ENCODE peak calls at places on chromosomes 12 and 14, in six cellular contexts. One of them, this sample, is unnamed.

GRCh38 chr14:101196795-101197590 is 293.5 kb upstream of the RTL1 start:
- DNase-seq in HepG2: no peak
- DNase-seq in WTC11: peak
- DNase-seq in GM12878: no peak
- DNase-seq in H1: no peak
- DNase-seq in K562: peak
- DNase-seq in this sample: peak

GRCh38 chr12:5246196-5246595 is 185.7 kb upstream of the NTF3 start:
- DNase-seq in HepG2: no peak
- DNase-seq in GM12878: no peak
- DNase-seq in H1: peak
- DNase-seq in K562: no peak
- DNase-seq in WTC11: peak
- DNase-seq in this sample: peak

GRCh38 chr12:100229036-100229635 is 28.5 kb downstream of the ACTR6 start:
- DNase-seq in H1: no peak
- DNase-seq in K562: peak
- DNase-seq in HepG2: peak
- DNase-seq in GM12878: peak
- DNase-seq in WTC11: no peak
- DNase-seq in this sample: peak

GRCh38 chr14:22388669-22389625 is 200.1 kb downstream of the DAD1 start:
- DNase-seq in WTC11: no peak
- DNase-seq in K562: no peak
- DNase-seq in HepG2: peak
- DNase-seq in GM12878: no peak
- DNase-seq in H1: no peak
- DNase-seq in this sample: no peak

GRCh38 chr12:89038831-89039509 is 313.3 kb downstream of the DUSP6 start:
- DNase-seq in K562: no peak
- DNase-seq in HepG2: no peak
- DNase-seq in H1: no peak
- DNase-seq in GM12878: no peak
- DNase-seq in WTC11: no peak
- DNase-seq in this sample: no peak

GRCh38 chr14:48723841-48724495 is 862.2 kb downstream of the RPS29 start:
- DNase-seq in HepG2: no peak
- DNase-seq in K562: no peak
- DNase-seq in GM12878: no peak
- DNase-seq in WTC11: no peak
- DNase-seq in H1: no peak
- DNase-seq in this sample: no peak

GRCh38 chr14:88961214-88961613 is 136.8 kb downstream of the TTC8 start:
- DNase-seq in WTC11: no peak
- DNase-seq in H1: no peak
- DNase-seq in K562: no peak
- DNase-seq in GM12878: no peak
- DNase-seq in HepG2: no peak
- DNase-seq in this sample: no peak

GRCh38 chr12:76375470-76375869 is 27.3 kb upstream of the BBS10 start:
- DNase-seq in K562: no peak
- DNase-seq in WTC11: no peak
- DNase-seq in GM12878: no peak
- DNase-seq in HepG2: peak
- DNase-seq in H1: no peak
- DNase-seq in this sample: no peak

GRCh38 chr14:95220663-95221231 is 63.4 kb upstream of the DICER1 start:
- DNase-seq in HepG2: no peak
- DNase-seq in K562: no peak
- DNase-seq in WTC11: no peak
- DNase-seq in GM12878: no peak
- DNase-seq in H1: no peak
- DNase-seq in this sample: peak

GRCh38 chr14:90523544-90523943 is 126.7 kb downstream of the CALM1 start:
- DNase-seq in WTC11: no peak
- DNase-seq in H1: no peak
- DNase-seq in GM12878: no peak
- DNase-seq in HepG2: no peak
- DNase-seq in K562: no peak
- DNase-seq in this sample: no peak

GRCh38 chr14:75040959-75041358 is 10.3 kb downstream of the MLH3 start:
- DNase-seq in WTC11: no peak
- DNase-seq in K562: no peak
- DNase-seq in GM12878: no peak
- DNase-seq in H1: no peak
- DNase-seq in HepG2: no peak
- DNase-seq in this sample: no peak

GRCh38 chr14:95690815-95691214 is 4.6 kb downstream of the TCL1B start:
- DNase-seq in H1: no peak
- DNase-seq in GM12878: no peak
- DNase-seq in K562: no peak
- DNase-seq in HepG2: no peak
- DNase-seq in WTC11: no peak
- DNase-seq in this sample: no peak

GRCh38 chr12:42910656-42911055 is 321.1 kb upstream of the PRICKLE1 start:
- DNase-seq in K562: no peak
- DNase-seq in HepG2: no peak
- DNase-seq in H1: no peak
- DNase-seq in GM12878: no peak
- DNase-seq in WTC11: no peak
- DNase-seq in this sample: no peak
- TF ChIP-seq CREB1 in K562: no peak
- TF ChIP-seq CREB1 in HepG2: no peak
- TF ChIP-seq CREB1 in H1: no peak
- TF ChIP-seq CREB1 in GM12878: no peak
- TF ChIP-seq CREB1 in WTC11: no peak
- TF ChIP-seq CREB1 in this sample: no peak

GRCh38 chr14:36604757-36605505 is 22.5 kb upstream of the NKX2-8 start:
- DNase-seq in GM12878: no peak
- DNase-seq in K562: peak
- DNase-seq in HepG2: peak
- DNase-seq in WTC11: peak
- DNase-seq in H1: no peak
- DNase-seq in this sample: peak

GRCh38 chr14:36600431-36600830 is 18.0 kb upstream of the NKX2-8 start:
- DNase-seq in GM12878: no peak
- DNase-seq in H1: no peak
- DNase-seq in WTC11: no peak
- DNase-seq in HepG2: no peak
- DNase-seq in K562: no peak
- DNase-seq in this sample: peak

GRCh38 chr14:36605506-36605857 is 23.1 kb upstream of the NKX2-8 start:
- DNase-seq in H1: no peak
- DNase-seq in K562: no peak
- DNase-seq in WTC11: no peak
- DNase-seq in HepG2: peak
- DNase-seq in GM12878: no peak
- DNase-seq in this sample: peak
- TF ChIP-seq CREB1 in H1: no peak
- TF ChIP-seq CREB1 in K562: no peak
- TF ChIP-seq CREB1 in WTC11: no peak
- TF ChIP-seq CREB1 in HepG2: no peak
- TF ChIP-seq CREB1 in GM12878: no peak
- TF ChIP-seq CREB1 in this sample: no peak

GRCh38 chr14:36510078-36510799 is 9.8 kb downstream of the NKX2-1 start:
- DNase-seq in GM12878: no peak
- DNase-seq in WTC11: peak
- DNase-seq in K562: no peak
- DNase-seq in HepG2: no peak
- DNase-seq in H1: no peak
- DNase-seq in this sample: peak
- TF ChIP-seq CREB1 in GM12878: no peak
- TF ChIP-seq CREB1 in WTC11: no peak
- TF ChIP-seq CREB1 in K562: no peak
- TF ChIP-seq CREB1 in HepG2: no peak
- TF ChIP-seq CREB1 in H1: no peak
- TF ChIP-seq CREB1 in this sample: no peak

GRCh38 chr14:68628605-68629310 is 164.1 kb downstream of the ZFP36L1 start:
- DNase-seq in GM12878: no peak
- DNase-seq in HepG2: peak
- DNase-seq in K562: no peak
- DNase-seq in H1: no peak
- DNase-seq in WTC11: peak
- DNase-seq in this sample: peak

GRCh38 chr14:68630081-68630571 is 162.7 kb downstream of the ZFP36L1 start:
- DNase-seq in WTC11: no peak
- DNase-seq in K562: no peak
- DNase-seq in H1: no peak
- DNase-seq in GM12878: no peak
- DNase-seq in HepG2: no peak
- DNase-seq in this sample: no peak

GRCh38 chr14:68631058-68631690 is 161.7 kb downstream of the ZFP36L1 start:
- DNase-seq in HepG2: no peak
- DNase-seq in K562: no peak
- DNase-seq in H1: no peak
- DNase-seq in GM12878: no peak
- DNase-seq in WTC11: no peak
- DNase-seq in this sample: no peak

GRCh38 chr14:68631691-68632590 is 160.9 kb downstream of the ZFP36L1 start:
- DNase-seq in WTC11: no peak
- DNase-seq in K562: no peak
- DNase-seq in GM12878: no peak
- DNase-seq in H1: no peak
- DNase-seq in HepG2: no peak
- DNase-seq in this sample: no peak

GRCh38 chr14:68630611-68631013 is 162.3 kb downstream of the ZFP36L1 start:
- DNase-seq in GM12878: no peak
- DNase-seq in WTC11: no peak
- DNase-seq in K562: no peak
- DNase-seq in HepG2: peak
- DNase-seq in H1: no peak
- DNase-seq in this sample: no peak
- TF ChIP-seq CREB1 in GM12878: no peak
- TF ChIP-seq CREB1 in WTC11: no peak
- TF ChIP-seq CREB1 in K562: no peak
- TF ChIP-seq CREB1 in HepG2: no peak
- TF ChIP-seq CREB1 in H1: no peak
- TF ChIP-seq CREB1 in this sample: no peak

DNA sequence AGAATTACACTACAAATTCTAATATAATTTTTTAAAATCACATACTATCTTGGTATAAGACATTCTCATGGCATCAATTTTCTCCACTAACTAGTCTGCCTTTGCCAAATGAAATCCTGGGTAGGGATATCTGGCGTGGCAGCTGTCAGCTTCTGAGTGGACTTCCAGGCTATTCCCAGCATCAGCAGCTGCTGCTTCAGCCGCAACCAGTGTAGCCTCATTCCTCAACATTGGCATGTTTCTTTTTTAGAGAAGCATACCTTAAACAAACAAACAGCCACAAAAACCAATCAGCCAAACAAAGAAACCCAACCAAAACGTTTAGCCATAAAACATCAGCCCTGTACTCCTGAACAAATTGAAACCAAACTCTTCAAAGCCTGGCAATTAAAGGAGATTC is 235.8 kb downstream of the SSPN start:
- DNase-seq in K562: no peak
- DNase-seq in WTC11: no peak
- DNase-seq in HepG2: no peak
- DNase-seq in GM12878: no peak
- DNase-seq in H1: no peak
- DNase-seq in this sample: no peak
- TF ChIP-seq CREB1 in K562: no peak
- TF ChIP-seq CREB1 in WTC11: no peak
- TF ChIP-seq CREB1 in HepG2: no peak
- TF ChIP-seq CREB1 in GM12878: no peak
- TF ChIP-seq CREB1 in H1: no peak
- TF ChIP-seq CREB1 in this sample: no peak

DNA sequence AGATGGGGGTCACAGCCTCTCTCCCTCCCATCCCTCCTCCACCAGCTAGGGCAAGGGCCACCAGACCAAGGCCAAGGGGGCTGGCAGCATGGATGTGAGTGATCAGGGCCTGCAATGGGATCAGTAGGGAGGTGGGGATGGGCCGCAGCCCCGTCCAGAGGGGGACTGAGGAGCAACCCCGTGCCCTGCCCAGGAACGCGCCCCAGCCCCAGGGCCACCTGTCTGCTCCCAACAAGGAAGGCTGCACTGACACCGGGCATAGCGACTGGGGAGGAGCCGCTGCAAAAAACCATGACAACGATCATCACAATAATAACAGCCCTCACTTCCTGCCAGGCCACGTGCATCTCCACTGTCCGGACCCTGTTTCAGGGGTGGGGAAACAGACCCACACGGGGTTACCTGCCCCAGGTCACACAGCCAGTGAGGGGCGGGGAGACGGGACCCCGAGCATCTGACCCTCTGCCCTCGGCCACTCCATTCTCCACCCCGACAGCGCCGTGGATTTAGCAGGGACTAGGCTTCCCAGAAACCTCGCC is 24.3 kb downstream of the NCOR2 start:
- DNase-seq in WTC11: no peak
- DNase-seq in HepG2: no peak
- DNase-seq in K562: no peak
- DNase-seq in GM12878: no peak
- DNase-seq in H1: no peak
- DNase-seq in this sample: no peak
- TF ChIP-seq CREB1 in WTC11: no peak
- TF ChIP-seq CREB1 in HepG2: no peak
- TF ChIP-seq CREB1 in K562: no peak
- TF ChIP-seq CREB1 in GM12878: no peak
- TF ChIP-seq CREB1 in H1: no peak
- TF ChIP-seq CREB1 in this sample: no peak

GRCh38 chr12:1220127-1221092 is 229.4 kb downstream of the ERC1 start:
- DNase-seq in GM12878: no peak
- DNase-seq in WTC11: no peak
- DNase-seq in K562: no peak
- DNase-seq in HepG2: peak
- DNase-seq in H1: no peak
- DNase-seq in this sample: no peak
- TF ChIP-seq CREB1 in GM12878: no peak
- TF ChIP-seq CREB1 in WTC11: no peak
- TF ChIP-seq CREB1 in K562: no peak
- TF ChIP-seq CREB1 in HepG2: no peak
- TF ChIP-seq CREB1 in H1: no peak
- TF ChIP-seq CREB1 in this sample: no peak

GRCh38 chr12:120950807-120951206 is 27.5 kb upstream of the HNF1A start:
- DNase-seq in K562: no peak
- DNase-seq in GM12878: no peak
- DNase-seq in HepG2: no peak
- DNase-seq in WTC11: no peak
- DNase-seq in H1: no peak
- DNase-seq in this sample: no peak
- TF ChIP-seq CREB1 in K562: no peak
- TF ChIP-seq CREB1 in GM12878: no peak
- TF ChIP-seq CREB1 in HepG2: no peak
- TF ChIP-seq CREB1 in WTC11: no peak
- TF ChIP-seq CREB1 in H1: no peak
- TF ChIP-seq CREB1 in this sample: no peak

DNA sequence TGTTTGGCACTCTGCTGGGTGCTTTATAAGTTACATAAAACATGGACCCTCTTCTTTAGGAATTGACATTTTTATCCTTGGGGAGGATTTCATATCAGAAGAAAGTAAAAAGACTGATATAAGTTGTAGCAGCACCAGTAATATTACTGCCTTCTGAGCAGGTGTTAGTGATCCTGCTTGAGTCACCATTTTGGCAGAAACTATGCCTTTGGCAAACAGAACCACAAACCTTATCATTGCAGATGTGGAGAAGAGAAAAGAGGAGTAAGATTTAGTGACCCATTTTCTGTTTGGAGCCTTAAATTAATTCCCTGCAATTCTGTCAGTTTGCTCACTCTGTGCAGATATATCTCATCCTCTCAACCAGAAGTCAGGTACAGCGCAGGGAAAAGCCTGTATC is 23.0 kb downstream of the ZNF410 start:
- DNase-seq in H1: no peak
- DNase-seq in WTC11: no peak
- DNase-seq in HepG2: no peak
- DNase-seq in K562: no peak
- DNase-seq in GM12878: no peak
- DNase-seq in this sample: no peak
- TF ChIP-seq CREB1 in H1: no peak
- TF ChIP-seq CREB1 in WTC11: no peak
- TF ChIP-seq CREB1 in HepG2: no peak
- TF ChIP-seq CREB1 in K562: no peak
- TF ChIP-seq CREB1 in GM12878: no peak
- TF ChIP-seq CREB1 in this sample: no peak